ENCODE peak calls at places on chromosomes 6 and 20, in nine cellular contexts. P is HepG2, D is IMR-90, B is psoas muscle, U is heart right ventricle, O is Peyer's patch, N is left lung, V is fibroblast of lung, W is right lobe of liver. X is an unnamed sample.

GRCh38 chr20:44314870-44315269 is 3.9 kb upstream of the FITM2 start:
- DNase-seq in N (no peak), P (no peak), V (no peak), W (no peak), U (no peak), D (no peak), B (no peak), O (no peak), X (no peak)

GRCh38 chr6:1404066-1404712 is 14.8 kb downstream of the FOXF2 start:
- DNase-seq in U (no peak), B (no peak), O (no peak), D (peak; percentile 76), N (no peak), V (peak; percentile 75), P (no peak), W (no peak), X (no peak)

GRCh38 chr6:87164506-87164905 is 9.1 kb downstream of the ZNF292 start:
- DNase-seq in B (no peak), W (no peak), O (no peak), P (no peak), N (no peak), V (no peak), U (no peak), D (no peak), X (no peak)

GRCh38 chr20:63367446-63368055 is 6.4 kb upstream of the CHRNA4 start:
- DNase-seq in W (no peak), O (no peak), B (no peak), P (peak; percentile 39), U (peak; percentile 21), V (no peak), D (no peak), N (no peak), X (no peak)

GRCh38 chr20:47817573-47817972 is 32.3 kb upstream of the SULF2 start:
- DNase-seq in N (no peak), V (no peak), W (no peak), B (no peak), O (no peak), P (no peak), U (no peak), D (no peak), X (no peak)

GRCh38 chr6:125188037-125188436 is 34.5 kb downstream of the TPD52L1 start:
- DNase-seq in B (no peak), V (peak; percentile 38), D (peak; percentile 77), N (no peak), W (no peak), U (no peak), P (no peak), O (no peak), X (peak; percentile 39)

GRCh38 chr6:72649032-72649984 is 27.4 kb downstream of the KCNQ5 start:
- DNase-seq in B (no peak), D (peak; percentile 83), W (no peak), N (no peak), O (no peak), U (no peak), P (no peak), V (peak; percentile 75), X (peak; percentile 24)

GRCh38 chr6:105058316-105058715 is 101.4 kb downstream of the LIN28B start:
- DNase-seq in V (no peak), N (no peak), W (no peak), B (no peak), D (no peak), O (no peak), U (no peak), P (no peak), X (no peak)

GRCh38 chr20:6466065-6466810 is 301.2 kb upstream of the BMP2 start:
- DNase-seq in D (peak; percentile 45), V (peak; percentile 39), W (peak; percentile 21), N (no peak), O (no peak), P (peak; percentile 68), B (no peak), U (no peak), X (no peak)

DNA sequence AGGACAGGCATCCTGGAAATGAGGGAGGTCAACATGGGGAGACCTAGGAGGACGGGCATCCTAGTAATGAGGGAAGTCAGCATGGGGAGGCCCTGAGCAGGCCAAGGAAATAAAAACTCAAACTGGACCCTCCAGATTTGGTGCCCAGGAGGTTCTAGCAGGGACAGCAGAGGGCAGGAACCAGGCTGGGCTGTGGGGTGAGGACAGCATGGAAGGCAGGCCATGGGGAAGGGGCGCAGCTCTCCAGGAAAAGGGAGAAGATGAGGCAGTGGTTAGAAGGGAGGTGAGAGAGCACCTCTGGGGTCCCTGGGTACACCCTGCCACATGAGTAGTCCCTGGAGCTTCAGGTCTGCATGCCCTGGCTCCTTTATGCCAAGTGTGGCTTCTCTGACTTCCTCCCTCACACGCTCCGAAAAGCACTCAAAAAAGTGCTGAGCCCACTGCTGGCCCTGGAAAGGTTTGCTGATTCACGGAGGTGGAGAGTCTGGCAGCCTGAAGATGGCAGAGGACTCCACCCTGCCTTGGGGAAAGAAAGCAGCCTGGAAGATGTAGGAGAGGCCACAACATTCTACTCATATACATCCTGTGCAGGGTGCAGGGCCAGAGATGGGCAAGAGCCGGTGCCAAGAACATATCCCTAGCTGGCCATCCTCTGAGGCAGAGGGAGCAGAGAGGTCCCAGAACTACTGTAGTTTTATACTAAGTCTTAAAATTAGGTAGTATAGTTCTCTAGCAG is 154.9 kb downstream of the MRPL14 start:
- DNase-seq in P (no peak), O (peak; percentile 40), W (no peak), B (no peak), U (no peak), D (no peak), N (no peak), V (peak; percentile 62), X (no peak)
- TF ChIP-seq CTCF in P (no peak), O (no peak), W (no peak), B (no peak), U (no peak), D (no peak), N (no peak), V (no peak), X (no peak)

GRCh38 chr6:168177492-168177891 is 98.5 kb upstream of the FRMD1 start:
- DNase-seq in O (no peak), W (no peak), U (no peak), N (no peak), P (no peak), B (no peak), D (no peak), V (no peak), X (no peak)
- H3K27ac ChIP-seq in O (no peak overlapping the region), W (no peak overlapping the region), U (no peak overlapping the region), N (no peak overlapping the region), P (no peak overlapping the region), B (no peak overlapping the region), D (no peak overlapping the region), V (no peak overlapping the region), X (no peak overlapping the region)

DNA sequence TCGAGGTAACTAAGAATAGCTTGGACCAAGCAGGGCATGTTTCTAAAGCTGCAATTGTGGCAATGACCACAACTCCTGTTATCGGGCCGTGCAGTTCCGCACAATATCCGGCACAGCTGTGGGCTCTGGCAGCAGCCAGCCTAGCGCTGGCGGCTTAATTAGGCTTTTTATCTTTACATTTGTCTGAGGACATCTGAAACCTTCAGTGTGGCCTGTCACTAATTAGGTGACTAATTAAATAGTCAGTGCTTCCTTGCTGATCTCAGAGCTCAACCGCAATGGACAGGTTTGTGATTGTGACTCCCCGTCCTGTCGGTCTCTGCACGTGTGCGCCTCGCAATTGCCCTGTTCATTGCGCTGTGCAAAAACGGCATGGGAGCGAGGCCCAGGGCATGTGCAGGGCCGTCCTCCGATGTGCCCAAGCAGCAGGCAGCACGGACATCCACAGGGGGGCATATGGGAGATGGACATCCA is 134.8 kb upstream of the INSM1 start:
- DNase-seq in V (no peak), N (no peak), D (no peak), O (no peak), W (no peak), P (no peak), U (no peak), B (peak; percentile 55), X (no peak)
- TF ChIP-seq CTCF in V (no peak), N (no peak), D (no peak), O (no peak), W (no peak), P (no peak), U (no peak), B (no peak), X (no peak)

DNA sequence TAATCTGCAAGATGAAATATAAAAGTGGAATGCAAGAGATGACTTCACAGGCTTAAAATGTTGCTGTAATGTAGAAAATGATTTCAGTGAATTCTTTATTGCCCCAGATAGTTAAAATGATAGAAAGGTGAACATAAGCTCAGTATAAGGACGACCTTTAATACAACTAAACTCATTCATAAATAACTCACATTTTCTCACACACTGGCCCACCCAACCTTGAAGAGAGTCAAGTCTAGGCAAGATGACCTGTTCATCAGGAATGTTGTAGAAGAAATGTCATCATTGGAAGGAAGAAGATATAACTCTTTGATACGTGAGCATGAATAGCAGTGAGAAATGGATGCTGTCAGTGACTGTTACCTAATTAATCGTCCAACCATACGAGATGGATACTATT is 111.1 kb upstream of the SASH1 start:
- DNase-seq in V (peak; percentile 21), N (no peak), B (no peak), U (no peak), O (no peak), W (no peak), D (peak; percentile 82), P (no peak), X (no peak)
- H3K27ac ChIP-seq in V (no peak overlapping the region), N (no peak overlapping the region), B (no peak overlapping the region), U (no peak overlapping the region), O (no peak overlapping the region), W (no peak overlapping the region), D (no peak overlapping the region), P (no peak overlapping the region), X (no peak overlapping the region)

GRCh38 chr6:144778773-144779531 is 493.8 kb downstream of the UTRN start:
- DNase-seq in P (no peak), O (no peak), V (no peak), W (no peak), U (no peak), D (no peak), N (no peak), B (no peak), X (no peak)
- TF ChIP-seq CTCF in P (peak; percentile 32), O (peak; percentile 38), V (no peak), W (peak; percentile 42), U (no peak), D (no peak), N (no peak), B (no peak), X (peak; percentile 16)

X was measured in AG04450.